ENCODE peak calls at places on chromosomes 4 and X, in nine cellular contexts. V is chondrocyte, G is NT2/D1, S is SJCRH30, Y is retina, N is NCI-H1105, H is A172, T is B cell, M is GM03348. Z is an unnamed sample.

GRCh38 chrX:132860200-132860599 is 98.2 kb downstream of the HS6ST2 start:
- DNase-seq in N (no peak), T (no peak), V (no peak), Y (no peak), G (no peak), S (no peak), M (no peak), H (no peak), Z (no peak)

GRCh38 chrX:2351999-2352995 is 148.5 kb downstream of the DHRSX start:
- DNase-seq in V (no peak), S (peak), H (peak), T (no peak), Y (no peak), N (no peak), G (no peak), M (peak), Z (no peak)

GRCh38 chr4:67871867-67872266 is 11.9 kb downstream of the TMPRSS11D start:
- DNase-seq in N (no peak), V (no peak), H (peak), T (no peak), Y (no peak), M (peak), S (peak), G (no peak), Z (no peak)

GRCh38 chr4:143358923-143359694 is 22.4 kb downstream of the GAB1 start:
- DNase-seq in Y (no peak), M (no peak), G (no peak), T (peak), S (no peak), V (no peak), H (peak), N (no peak), Z (no peak)

GRCh38 chrX:119189586-119189985 is 46.5 kb upstream of the PGRMC1 start:
- DNase-seq in G (no peak), Y (peak), M (peak), T (no peak), N (no peak), H (no peak), V (no peak), S (no peak), Z (no peak)

GRCh38 chr4:69930768-69931167 is at the start of gene CSN1S1:
- DNase-seq in N (no peak), G (no peak), Y (no peak), V (no peak), M (no peak), H (no peak), T (no peak), S (no peak), Z (no peak)

GRCh38 chr4:91279899-91280298 is 1023.9 kb upstream of the GRID2 start:
- DNase-seq in T (no peak), G (no peak), Y (no peak), M (no peak), S (peak), N (no peak), H (no peak), V (no peak), Z (no peak)

GRCh38 chr4:66275381-66276060 is 605.2 kb upstream of the EPHA5 start:
- DNase-seq in M (no peak), S (no peak), G (no peak), H (no peak), N (no peak), Y (no peak), T (no peak), V (no peak), Z (no peak)